ENCODE peak calls at places on chromosomes 1 and 21, in four cellular contexts. D is Caco-2, Z is body of pancreas, R is transverse colon. T is an unnamed sample.

GRCh38 chr1:89890085-89890754 is 69.4 kb downstream of the LRRC8D start:
- DNase-seq in D (peak), Z (peak), R (no peak), T (no peak)

GRCh38 chr1:168234846-168235547 is 9.2 kb downstream of the SFT2D2 start:
- DNase-seq in D (peak), Z (peak), R (no peak), T (no peak)

GRCh38 chr1:229148041-229148671 is 122.8 kb upstream of the RAB4A start:
- DNase-seq in D (no peak), Z (peak), R (no peak), T (no peak)

GRCh38 chr1:210394281-210394798 is 65.6 kb downstream of the HHAT start:
- DNase-seq in D (no peak), Z (no peak), R (no peak), T (no peak)

GRCh38 chr1:184422490-184423233 is 35.8 kb downstream of the C1orf21 start:
- DNase-seq in D (no peak), Z (no peak), R (no peak), T (no peak)

GRCh38 chr1:222709700-222710153 is 2.6 kb downstream of the AIDA start:
- DNase-seq in D (no peak), Z (no peak), R (no peak), T (no peak)

GRCh38 chr1:54403808-54404261 is 2.4 kb downstream of the SSBP3 start:
- DNase-seq in D (no peak), Z (no peak), R (no peak), T (no peak)

GRCh38 chr1:18058522-18058921 is 49.1 kb upstream of the IGSF21 start:
- DNase-seq in D (no peak), Z (no peak), R (no peak), T (peak)

GRCh38 chr21:41016472-41016871 is 151.5 kb upstream of the BACE2 start:
- DNase-seq in D (no peak), Z (no peak), R (no peak), T (no peak)

GRCh38 chr1:39230261-39231190 is 26.0 kb downstream of the MACF1 start:
- DNase-seq in D (no peak), Z (no peak), R (peak), T (no peak)

GRCh38 chr21:32562426-32562825 is 22.9 kb downstream of the TCP10L start:
- DNase-seq in D (no peak), Z (no peak), R (peak), T (peak)

GRCh38 chr1:98924971-98925370 is 79.7 kb downstream of the PLPPR5 start:
- DNase-seq in D (no peak), Z (no peak), R (no peak), T (no peak)

GRCh38 chr1:202852163-202852904 is 36.6 kb downstream of the RABIF start:
- DNase-seq in D (peak), Z (peak), R (peak), T (peak)

GRCh38 chr1:79556189-79556588 is 549.7 kb upstream of the ADGRL4 start:
- DNase-seq in D (no peak), Z (no peak), R (no peak), T (no peak)

GRCh38 chr1:31467005-31467674 is 54.1 kb downstream of the SERINC2 start:
- DNase-seq in D (no peak), Z (no peak), R (no peak), T (no peak)

GRCh38 chr1:14443164-14443787 is 155.2 kb upstream of the KAZN start:
- DNase-seq in D (no peak), Z (no peak), R (no peak), T (no peak)

GRCh38 chr1:94539496-94539895 is 2.1 kb downstream of the F3 start:
- DNase-seq in D (no peak), Z (no peak), R (no peak), T (no peak)

GRCh38 chr1:17575786-17576584 is 36.5 kb downstream of the ARHGEF10L start:
- DNase-seq in D (peak), Z (no peak), R (peak), T (no peak)

GRCh38 chr1:217627431-217627830 is 3.5 kb downstream of the GPATCH2 start:
- DNase-seq in D (no peak), Z (peak), R (no peak), T (no peak)

GRCh38 chr1:24803220-24803619 is 58.0 kb downstream of the CLIC4 start:
- DNase-seq in D (no peak), Z (no peak), R (no peak), T (no peak)

GRCh38 chr1:205950280-205950679 is 7.0 kb upstream of the SLC26A9 start:
- DNase-seq in D (no peak), Z (peak), R (peak), T (no peak)

GRCh38 chr1:211579434-211580302 is 707 bp upstream of the SLC30A1 start:
- DNase-seq in D (peak), Z (peak), R (peak), T (no peak)

GRCh38 chr1:112332751-112333150 is 63.3 kb upstream of the CTTNBP2NL start:
- DNase-seq in D (no peak), Z (no peak), R (no peak), T (no peak)

GRCh38 chr1:112335351-112335750 is 60.7 kb upstream of the CTTNBP2NL start:
- DNase-seq in D (no peak), Z (no peak), R (no peak), T (no peak)

GRCh38 chr1:112341986-112342385 is 54.0 kb upstream of the CTTNBP2NL start:
- DNase-seq in D (no peak), Z (no peak), R (no peak), T (no peak)

DNA sequence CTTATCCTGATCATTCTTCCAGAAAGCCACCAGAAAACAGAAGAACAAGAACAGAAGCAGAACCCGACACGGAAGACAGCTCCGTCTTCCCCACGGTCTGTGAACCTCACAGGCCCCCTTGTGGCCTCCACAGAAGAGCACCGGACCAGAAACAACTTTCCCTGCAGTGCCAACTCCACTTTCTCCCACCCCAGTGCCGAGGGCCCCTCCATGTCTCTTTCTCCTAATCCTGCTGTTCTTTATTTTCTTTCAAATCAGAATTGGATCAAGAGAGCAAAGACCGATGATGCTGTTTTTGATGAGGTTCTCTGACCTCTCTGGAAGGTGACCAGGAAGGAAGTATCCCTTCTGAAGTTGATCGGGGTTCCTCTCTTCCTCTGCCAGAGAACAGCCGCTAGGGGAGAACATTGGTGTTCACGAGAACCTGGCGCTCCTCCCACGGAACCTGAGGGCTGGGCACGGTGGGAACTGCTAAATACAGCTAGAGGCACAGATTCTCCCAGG is 58.9 kb upstream of the CTTNBP2NL start:
- DNase-seq in D (peak), Z (peak), R (no peak), T (no peak)
- H3K4me3 ChIP-seq in D (no peak), Z (no peak), R (no peak), T (no peak)

GRCh38 chr1:224779491-224780020 is 149.9 kb upstream of the DNAH14 start:
- DNase-seq in D (no peak), Z (no peak), R (no peak), T (no peak)
- H3K4me3 ChIP-seq in D (no peak), Z (no peak), R (no peak), T (no peak)

GRCh38 chr1:6247651-6248050 is 3.7 kb downstream of the HES3 start:
- DNase-seq in D (no peak), Z (no peak), R (no peak), T (no peak)

GRCh38 chr1:6246497-6247295 is 2.7 kb downstream of the HES3 start:
- DNase-seq in D (peak), Z (peak), R (peak), T (peak)

GRCh38 chr1:6244401-6245054 is 549 bp downstream of the HES3 start:
- DNase-seq in D (no peak), Z (no peak), R (no peak), T (no peak)

GRCh38 chr1:6245086-6245868 is 1.3 kb downstream of the HES3 start:
- DNase-seq in D (peak), Z (peak), R (peak), T (peak)

GRCh38 chr1:6245869-6246496 is 2.0 kb downstream of the HES3 start:
- DNase-seq in D (peak), Z (no peak), R (peak), T (no peak)
- H3K4me3 ChIP-seq in D (peak), Z (no peak), R (no peak), T (peak)

GRCh38 chr1:228037401-228038386 is 30.9 kb downstream of the WNT3A start:
- DNase-seq in D (peak), Z (peak), R (no peak), T (peak)
- H3K4me3 ChIP-seq in D (peak), Z (no peak), R (peak), T (peak)

GRCh38 chr1:26413031-26413430 is 2.4 kb downstream of the LIN28A start:
- DNase-seq in D (no peak), Z (no peak), R (no peak), T (no peak)

GRCh38 chr1:26412180-26412840 is 1.7 kb downstream of the LIN28A start:
- DNase-seq in D (peak), Z (no peak), R (no peak), T (peak)

GRCh38 chr1:26409191-26409751 is 1.3 kb upstream of the LIN28A start:
- DNase-seq in D (peak), Z (no peak), R (no peak), T (peak)

GRCh38 chr1:26411624-26412074 is 1.0 kb downstream of the LIN28A start:
- DNase-seq in D (no peak), Z (no peak), R (no peak), T (no peak)

GRCh38 chr1:26410706-26411623 is at the start of gene LIN28A:
- DNase-seq in D (no peak), Z (no peak), R (no peak), T (no peak)
- H3K4me3 ChIP-seq in D (peak), Z (no peak), R (no peak), T (peak)

GRCh38 chr1:7932524-7933149 is 8.0 kb downstream of the TNFRSF9 start:
- DNase-seq in D (no peak), Z (no peak), R (no peak), T (no peak)
- H3K4me3 ChIP-seq in D (no peak), Z (no peak), R (no peak), T (no peak)

DNA sequence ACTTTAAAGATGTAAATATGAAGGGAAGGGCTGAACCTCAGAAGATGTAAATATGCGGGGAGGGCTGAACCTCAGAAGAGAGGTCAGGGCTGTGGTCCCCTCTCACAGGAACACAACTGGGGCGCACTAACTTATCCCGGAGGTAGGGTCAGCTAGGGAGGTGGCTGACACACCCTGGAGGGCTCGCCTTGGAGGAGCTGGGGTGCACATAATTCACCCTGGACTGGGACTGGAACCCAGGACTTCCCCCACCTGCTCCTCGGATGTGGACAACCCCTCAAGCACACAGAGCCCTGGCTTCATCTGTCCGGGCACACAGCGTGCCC is 13.9 kb upstream of the TTC39A start:
- DNase-seq in D (no peak), Z (no peak), R (no peak), T (no peak)
- H3K4me3 ChIP-seq in D (peak), Z (no peak), R (no peak), T (no peak)